ENCODE peak calls at places on chromosomes 13 and 19, in seven cellular contexts. K is IMR-90, S is HCT116, C is NB4, A is transverse colon, G is stomach, I is tibial nerve. F is an unnamed sample.

GRCh38 chr19:41443813-41444455 is 978 bp downstream of the ERICH4 start:
- DNase-seq in C (no peak), A (peak; percentile 3), I (no peak), G (no peak), K (no peak), S (no peak), F (no peak)

GRCh38 chr13:94595006-94595942 is 678 bp downstream of the TGDS start:
- DNase-seq in I (no peak), A (peak; percentile 29), K (peak; percentile 30), G (peak; percentile 34), C (peak; percentile 56), S (no peak), F (no peak)

GRCh38 chr13:30111810-30112209 is 195.5 kb downstream of the KATNAL1 start:
- DNase-seq in S (no peak), A (no peak), K (no peak), I (no peak), C (peak; percentile 57), G (no peak), F (no peak)

GRCh38 chr13:49206641-49207040 is 13.5 kb upstream of the MLNR start:
- DNase-seq in K (no peak), C (no peak), G (no peak), A (no peak), S (no peak), I (no peak), F (no peak)

GRCh38 chr13:113859311-113860050 is 4.4 kb downstream of the GAS6 start:
- DNase-seq in I (no peak), S (no peak), C (no peak), K (no peak), A (no peak), G (no peak), F (peak; percentile 7)

GRCh38 chr13:38045278-38046048 is 175.9 kb upstream of the TRPC4 start:
- DNase-seq in K (peak; percentile 33), C (peak; percentile 52), A (no peak), S (no peak), I (no peak), G (no peak), F (no peak)

GRCh38 chr19:38224014-38224862 is at the start of gene DPF1:
- DNase-seq in K (peak; percentile 56), C (peak; percentile 76), A (peak; percentile 24), G (peak; percentile 34), I (no peak), S (peak; percentile 54), F (no peak)

GRCh38 chr19:29849234-29849633 is 37.4 kb downstream of the CCNE1 start:
- DNase-seq in S (no peak), C (no peak), A (no peak), G (no peak), K (no peak), I (no peak), F (no peak)

GRCh38 chr13:25292301-25292700 is 5.0 kb upstream of the MTMR6 start:
- DNase-seq in C (peak; percentile 81), K (peak; percentile 47), G (no peak), I (no peak), A (no peak), S (no peak), F (no peak)

GRCh38 chr19:9801976-9802375 is 16.9 kb downstream of the FBXL12 start:
- DNase-seq in G (no peak), S (no peak), K (no peak), I (no peak), C (peak; percentile 37), A (no peak), F (no peak)

GRCh38 chr19:1427221-1427620 is 11.0 kb upstream of the RPS15 start:
- DNase-seq in K (no peak), I (no peak), S (no peak), G (no peak), C (no peak), A (no peak), F (no peak)

GRCh38 chr13:40665061-40665753 is 1.2 kb downstream of the FOXO1 start:
- DNase-seq in K (no peak), C (peak; percentile 58), I (no peak), S (no peak), A (peak; percentile 55), G (peak; percentile 40), F (no peak)

GRCh38 chr19:29943615-29944014 is 1.6 kb downstream of the URI1 start:
- DNase-seq in A (no peak), C (no peak), I (no peak), K (no peak), G (no peak), S (no peak), F (no peak)

GRCh38 chr19:51971624-51972023 is 15.0 kb downstream of the ZNF350 start:
- DNase-seq in G (no peak), C (peak; percentile 37), K (peak; percentile 13), I (no peak), A (no peak), S (no peak), F (no peak)

GRCh38 chr13:29754486-29754806 is 96.0 kb downstream of the UBL3 start:
- DNase-seq in G (no peak), S (peak; percentile 22), C (peak; percentile 24), K (peak; percentile 61), I (no peak), A (no peak), F (no peak)

GRCh38 chr19:16252459-16253205 is 54.9 kb downstream of the AP1M1 start:
- DNase-seq in I (peak; percentile 44), A (peak; percentile 42), G (no peak), S (no peak), K (no peak), C (peak; percentile 27), F (peak; percentile 32)

GRCh38 chr13:96020155-96020575 is 33.0 kb downstream of the UGGT2 start:
- DNase-seq in I (peak; percentile 42), K (peak; percentile 67), S (peak; percentile 56), G (peak; percentile 49), C (peak; percentile 70), A (peak; percentile 30), F (peak; percentile 35)

GRCh38 chr13:27339299-27339698 is 68.7 kb downstream of the RASL11A start:
- DNase-seq in S (peak; percentile 78), K (peak; percentile 42), I (peak; percentile 29), C (peak; percentile 77), G (peak; percentile 39), A (peak; percentile 44), F (no peak)

GRCh38 chr19:31943305-31943704 is 402.1 kb upstream of the ZNF507 start:
- DNase-seq in K (no peak), A (no peak), G (no peak), S (no peak), I (no peak), C (no peak), F (no peak)

GRCh38 chr13:61600360-61601033 is 184.8 kb upstream of the PCDH20 start:
- DNase-seq in C (no peak), I (peak; percentile 42), G (no peak), A (no peak), S (no peak), K (no peak), F (peak; percentile 48)

GRCh38 chr19:3185482-3186376 is at the start of gene NCLN:
- DNase-seq in I (peak; percentile 95), G (peak; percentile 96), K (peak; percentile 91), S (peak; percentile 91), C (peak; percentile 91), A (peak; percentile 96), F (peak; percentile 92)
- TF ChIP-seq POLR2A in I (no peak), G (no peak), K (no peak), S (no peak), C (peak; percentile 31), A (no peak), F (peak; percentile 60)

GRCh38 chr19:2888739-2889224 is 11.9 kb upstream of the ZNF57 start:
- DNase-seq in S (no peak), G (no peak), K (no peak), C (peak; percentile 82), A (peak; percentile 23), I (no peak), F (no peak)
- TF ChIP-seq POLR2A in S (no peak), G (no peak), K (no peak), C (no peak), A (no peak), I (no peak), F (no peak)

DNA sequence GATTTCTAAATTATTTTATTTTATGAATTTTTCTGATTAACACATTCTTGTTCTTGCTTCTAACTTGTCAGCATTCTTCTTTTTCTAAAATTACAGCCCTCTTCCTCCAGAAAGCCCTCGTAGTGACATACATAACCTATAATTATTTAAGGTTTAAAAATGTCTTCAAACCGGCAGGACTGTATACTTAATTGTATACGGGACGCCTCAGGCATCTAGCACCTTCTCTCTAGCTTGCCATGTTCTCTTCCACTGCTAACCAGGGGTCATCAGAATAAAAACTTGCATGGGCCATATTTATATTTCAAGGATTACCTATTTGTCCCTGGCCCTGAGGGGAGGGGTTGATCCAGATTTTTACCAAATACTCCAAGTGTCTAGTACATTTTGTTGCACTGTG is 380.3 kb downstream of the MYO16 start:
- DNase-seq in S (no peak), K (no peak), G (no peak), C (no peak), A (no peak), I (no peak), F (no peak)
- TF ChIP-seq POLR2A in S (no peak), K (no peak), G (no peak), C (no peak), A (no peak), I (no peak), F (no peak)

GRCh38 chr19:4053423-4054324 is 13.0 kb downstream of the ZBTB7A start:
- DNase-seq in C (no peak), A (peak; percentile 70), G (no peak), I (no peak), S (no peak), K (no peak), F (no peak)
- TF ChIP-seq POLR2A in C (no peak), A (no peak), G (no peak), I (no peak), S (no peak), K (no peak), F (no peak)

DNA sequence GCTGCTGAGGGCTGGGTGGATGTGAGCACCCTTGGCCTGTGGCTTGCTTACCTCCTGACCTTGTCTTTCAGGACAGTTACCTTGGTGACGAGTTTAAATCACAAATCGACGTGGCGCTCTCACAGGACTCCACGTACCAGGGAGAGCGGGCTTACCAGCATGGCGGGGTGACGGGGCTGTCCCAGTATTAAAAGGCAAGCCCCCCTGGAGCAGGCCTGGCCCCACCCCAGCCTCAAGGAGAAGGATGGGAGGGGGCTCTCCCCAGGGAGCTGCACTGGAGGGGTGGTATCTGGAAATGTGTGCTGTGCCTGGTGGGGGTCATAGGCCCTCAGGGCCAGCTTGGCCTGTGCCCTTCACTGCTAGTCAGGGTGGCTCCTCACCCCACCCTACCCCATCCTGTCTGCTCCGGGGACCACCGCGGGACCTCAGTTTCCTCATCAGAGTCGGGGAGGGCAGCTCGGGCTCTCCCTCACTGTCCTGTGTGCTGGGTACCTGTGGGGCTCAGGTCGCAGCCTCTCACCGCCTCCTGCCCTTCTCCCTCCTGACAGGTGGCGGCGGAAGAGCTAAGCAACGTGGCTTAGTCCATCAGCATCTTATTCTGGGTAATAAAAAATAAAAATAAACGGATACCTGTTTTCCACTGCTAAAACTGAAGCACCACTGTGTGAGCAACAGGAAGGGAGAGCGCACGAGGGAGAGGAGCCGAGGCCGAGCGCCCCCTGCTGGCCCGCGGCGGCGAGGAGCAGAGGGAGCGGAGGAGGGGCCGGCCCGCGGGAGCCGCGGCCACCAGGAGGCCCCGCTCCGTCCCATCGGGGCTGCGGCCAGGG is 29.8 kb downstream of the CERS1 start:
- DNase-seq in G (peak; percentile 67), I (peak; percentile 51), K (peak; percentile 36), S (no peak), C (peak; percentile 68), A (peak; percentile 62), F (no peak)
- TF ChIP-seq POLR2A in G (no peak), I (no peak), K (no peak), S (no peak), C (peak; percentile 24), A (no peak), F (no peak)